ENCODE peak calls at places on chromosomes 13 and 19, in four cellular contexts. V, L, F and H are unnamed samples.

GRCh38 chr19:19900124-19900523 is 622 bp upstream of the ZNF93 start:
- DNase-seq in V (no peak), L (no peak), F (peak), H (no peak)

GRCh38 chr13:45336025-45336800 is 4.8 kb downstream of the TPT1 start:
- DNase-seq in F (no peak), L (no peak), V (no peak), H (no peak)

GRCh38 chr19:18987456-18987855 is 45.9 kb downstream of the SUGP2 start:
- DNase-seq in V (no peak), L (no peak), F (no peak), H (no peak)

GRCh38 chr13:49097374-49097773 is 121.7 kb downstream of the FNDC3A start:
- DNase-seq in L (no peak), V (no peak), F (peak), H (peak)

GRCh38 chr13:102141625-102142472 is 260.0 kb downstream of the FGF14 start:
- DNase-seq in F (no peak), L (no peak), V (no peak), H (no peak)

GRCh38 chr19:35710784-35711723 is 6.7 kb downstream of the ZBTB32 start:
- DNase-seq in V (no peak), F (no peak), L (no peak), H (no peak)

GRCh38 chr13:67438465-67438864 is 208.3 kb upstream of the PCDH9 start:
- DNase-seq in V (no peak), L (no peak), F (no peak), H (no peak)

GRCh38 chr19:33298146-33298911 is 4.0 kb downstream of the CEBPA start:
- DNase-seq in L (peak), F (no peak), V (no peak), H (no peak)

GRCh38 chr13:73943137-73943964 is 190.9 kb downstream of the KLF12 start:
- DNase-seq in L (no peak), F (no peak), V (no peak), H (no peak)